ENCODE peak calls at places on chromosomes 6 and 20, in six cellular contexts. One of them, this sample, is unnamed.

GRCh38 chr6:43203718-43204095 is 21.7 kb downstream of the CUL9 start:
- DNase-seq in tibial artery: no peak
- DNase-seq in GM23338: no peak
- DNase-seq in endothelial cell: no peak
- DNase-seq in kidney epithelial cell: no peak
- DNase-seq in CD4-positive, alpha-beta T cell: no peak
- DNase-seq in this sample: no peak

GRCh38 chr6:133501675-133502275 is 260.6 kb downstream of the EYA4 start:
- DNase-seq in tibial artery: no peak
- DNase-seq in GM23338: no peak
- DNase-seq in endothelial cell: no peak
- DNase-seq in kidney epithelial cell: no peak
- DNase-seq in CD4-positive, alpha-beta T cell: no peak
- DNase-seq in this sample: no peak

GRCh38 chr6:158143700-158144099 is 24.4 kb downstream of the SERAC1 start:
- DNase-seq in tibial artery: no peak
- DNase-seq in GM23338: peak; percentile 76
- DNase-seq in endothelial cell: peak; percentile 18
- DNase-seq in kidney epithelial cell: no peak
- DNase-seq in CD4-positive, alpha-beta T cell: no peak
- DNase-seq in this sample: no peak

GRCh38 chr6:142943746-142944125 is 1.2 kb downstream of the HIVEP2 start:
- DNase-seq in tibial artery: peak; percentile 21
- DNase-seq in GM23338: peak; percentile 23
- DNase-seq in endothelial cell: peak; percentile 10
- DNase-seq in kidney epithelial cell: no peak
- DNase-seq in CD4-positive, alpha-beta T cell: peak; percentile 14
- DNase-seq in this sample: peak; percentile 48

GRCh38 chr6:49636368-49637332 is at the start of gene RHAG:
- DNase-seq in tibial artery: no peak
- DNase-seq in GM23338: no peak
- DNase-seq in endothelial cell: no peak
- DNase-seq in kidney epithelial cell: no peak
- DNase-seq in CD4-positive, alpha-beta T cell: no peak
- DNase-seq in this sample: no peak

GRCh38 chr6:128403618-128404444 is 116.6 kb downstream of the PTPRK start:
- DNase-seq in tibial artery: no peak
- DNase-seq in GM23338: no peak
- DNase-seq in endothelial cell: no peak
- DNase-seq in kidney epithelial cell: no peak
- DNase-seq in CD4-positive, alpha-beta T cell: no peak
- DNase-seq in this sample: no peak

GRCh38 chr6:30814137-30815084 is 69.9 kb upstream of the DDR1 start:
- DNase-seq in tibial artery: peak; percentile 57
- DNase-seq in GM23338: no peak
- DNase-seq in endothelial cell: no peak
- DNase-seq in kidney epithelial cell: peak; percentile 71
- DNase-seq in CD4-positive, alpha-beta T cell: peak; percentile 52
- DNase-seq in this sample: no peak

GRCh38 chr6:134060491-134061106 is 8.2 kb upstream of the SLC2A12 start:
- DNase-seq in tibial artery: no peak
- DNase-seq in GM23338: peak; percentile 79
- DNase-seq in endothelial cell: no peak
- DNase-seq in kidney epithelial cell: peak; percentile 64
- DNase-seq in CD4-positive, alpha-beta T cell: no peak
- DNase-seq in this sample: no peak

GRCh38 chr20:45783656-45784294 is 7.9 kb downstream of the WFDC3 start:
- DNase-seq in tibial artery: no peak
- DNase-seq in GM23338: no peak
- DNase-seq in endothelial cell: no peak
- DNase-seq in kidney epithelial cell: no peak
- DNase-seq in CD4-positive, alpha-beta T cell: no peak
- DNase-seq in this sample: no peak

GRCh38 chr20:62571667-62572344 is 70.5 kb upstream of the SLCO4A1 start:
- DNase-seq in tibial artery: no peak
- DNase-seq in GM23338: peak; percentile 61
- DNase-seq in endothelial cell: no peak
- DNase-seq in kidney epithelial cell: no peak
- DNase-seq in CD4-positive, alpha-beta T cell: no peak
- DNase-seq in this sample: no peak

GRCh38 chr20:327946-328563 is 2.7 kb downstream of the SOX12 start:
- DNase-seq in tibial artery: no peak
- DNase-seq in GM23338: no peak
- DNase-seq in endothelial cell: no peak
- DNase-seq in kidney epithelial cell: no peak
- DNase-seq in CD4-positive, alpha-beta T cell: no peak
- DNase-seq in this sample: no peak

GRCh38 chr6:158222066-158222465 is 53.9 kb downstream of the GTF2H5 start:
- DNase-seq in tibial artery: no peak
- DNase-seq in GM23338: no peak
- DNase-seq in endothelial cell: no peak
- DNase-seq in kidney epithelial cell: no peak
- DNase-seq in CD4-positive, alpha-beta T cell: no peak
- DNase-seq in this sample: no peak

GRCh38 chr6:157381631-157382621 is 936 bp downstream of the ZDHHC14 start:
- DNase-seq in tibial artery: peak; percentile 73
- DNase-seq in GM23338: peak; percentile 55
- DNase-seq in endothelial cell: peak; percentile 58
- DNase-seq in kidney epithelial cell: no peak
- DNase-seq in CD4-positive, alpha-beta T cell: no peak
- DNase-seq in this sample: peak; percentile 56

GRCh38 chr6:82030761-82031160 is 216.8 kb downstream of the IBTK start:
- DNase-seq in tibial artery: no peak
- DNase-seq in GM23338: no peak
- DNase-seq in endothelial cell: no peak
- DNase-seq in kidney epithelial cell: no peak
- DNase-seq in CD4-positive, alpha-beta T cell: no peak
- DNase-seq in this sample: no peak

GRCh38 chr6:70377372-70377771 is 35.9 kb upstream of the FAM135A start:
- DNase-seq in tibial artery: no peak
- DNase-seq in GM23338: no peak
- DNase-seq in endothelial cell: no peak
- DNase-seq in kidney epithelial cell: no peak
- DNase-seq in CD4-positive, alpha-beta T cell: no peak
- DNase-seq in this sample: no peak

GRCh38 chr6:36626636-36627035 is 32.5 kb downstream of the SRSF3 start:
- DNase-seq in tibial artery: peak; percentile 9
- DNase-seq in GM23338: no peak
- DNase-seq in endothelial cell: no peak
- DNase-seq in kidney epithelial cell: no peak
- DNase-seq in CD4-positive, alpha-beta T cell: no peak
- DNase-seq in this sample: no peak

GRCh38 chr20:37777556-37777955 is 83.7 kb downstream of the CTNNBL1 start:
- DNase-seq in tibial artery: no peak
- DNase-seq in GM23338: no peak
- DNase-seq in endothelial cell: no peak
- DNase-seq in kidney epithelial cell: no peak
- DNase-seq in CD4-positive, alpha-beta T cell: no peak
- DNase-seq in this sample: no peak

GRCh38 chr20:37777012-37777411 is 83.2 kb downstream of the CTNNBL1 start:
- DNase-seq in tibial artery: no peak
- DNase-seq in GM23338: no peak
- DNase-seq in endothelial cell: no peak
- DNase-seq in kidney epithelial cell: no peak
- DNase-seq in CD4-positive, alpha-beta T cell: no peak
- DNase-seq in this sample: no peak

GRCh38 chr20:37786043-37786442 is 92.2 kb downstream of the CTNNBL1 start:
- DNase-seq in tibial artery: no peak
- DNase-seq in GM23338: peak; percentile 21
- DNase-seq in endothelial cell: no peak
- DNase-seq in kidney epithelial cell: no peak
- DNase-seq in CD4-positive, alpha-beta T cell: no peak
- DNase-seq in this sample: no peak

GRCh38 chr20:37776049-37776448 is 82.2 kb downstream of the CTNNBL1 start:
- DNase-seq in tibial artery: no peak
- DNase-seq in GM23338: no peak
- DNase-seq in endothelial cell: no peak
- DNase-seq in kidney epithelial cell: no peak
- DNase-seq in CD4-positive, alpha-beta T cell: no peak
- DNase-seq in this sample: no peak

DNA sequence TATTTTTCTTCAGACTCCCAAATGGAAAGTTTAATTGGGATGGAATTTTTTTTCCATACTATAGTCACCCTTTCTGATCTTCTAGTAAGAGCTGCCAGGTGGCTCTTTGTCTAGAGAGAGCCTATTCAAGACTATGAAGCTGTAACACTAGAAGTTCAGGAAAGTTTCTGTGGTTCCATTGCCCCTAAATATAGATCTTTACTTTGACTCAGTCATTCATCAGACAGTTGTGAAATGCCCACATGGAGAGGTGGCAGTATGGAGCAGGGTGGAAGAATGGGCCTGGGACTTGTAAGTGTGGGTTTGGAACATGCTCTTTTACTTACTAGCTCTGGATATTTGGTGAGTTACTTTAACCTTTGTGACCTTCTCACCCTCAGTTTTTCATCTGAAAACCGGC is 87.8 kb downstream of the CTNNBL1 start:
- DNase-seq in tibial artery: no peak
- DNase-seq in GM23338: peak; percentile 4
- DNase-seq in endothelial cell: no peak
- DNase-seq in kidney epithelial cell: no peak
- DNase-seq in CD4-positive, alpha-beta T cell: no peak
- DNase-seq in this sample: no peak
- TF ChIP-seq CTCF in tibial artery: no peak
- TF ChIP-seq CTCF in GM23338: no peak
- TF ChIP-seq CTCF in endothelial cell: no peak
- TF ChIP-seq CTCF in kidney epithelial cell: no peak
- TF ChIP-seq CTCF in CD4-positive, alpha-beta T cell: no peak
- TF ChIP-seq CTCF in this sample: no peak

DNA sequence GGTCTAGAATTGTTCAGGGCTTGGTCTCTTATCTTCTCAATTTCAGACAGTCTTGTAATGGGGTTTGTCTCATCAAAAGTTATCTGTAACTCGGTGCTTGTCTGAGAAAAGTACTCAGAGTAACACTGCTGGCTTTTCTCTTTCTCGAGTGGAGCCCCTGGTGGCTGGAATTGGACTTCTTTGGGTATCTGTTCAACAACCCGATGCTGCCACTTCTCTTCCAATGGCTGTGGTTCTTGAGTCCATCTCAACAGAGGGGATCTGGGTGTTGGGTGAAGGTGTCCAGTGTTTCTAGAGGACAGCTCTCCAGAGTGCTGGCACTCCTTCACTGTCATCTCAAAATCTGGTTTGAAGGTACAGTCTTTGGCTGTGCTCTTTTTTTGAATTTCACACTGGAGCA is 24.6 kb downstream of the DST start:
- DNase-seq in tibial artery: no peak
- DNase-seq in GM23338: peak; percentile 66
- DNase-seq in endothelial cell: no peak
- DNase-seq in kidney epithelial cell: no peak
- DNase-seq in CD4-positive, alpha-beta T cell: no peak
- DNase-seq in this sample: no peak
- TF ChIP-seq CTCF in tibial artery: no peak
- TF ChIP-seq CTCF in GM23338: peak; percentile 55
- TF ChIP-seq CTCF in endothelial cell: peak; percentile 30
- TF ChIP-seq CTCF in kidney epithelial cell: peak; percentile 21
- TF ChIP-seq CTCF in CD4-positive, alpha-beta T cell: no peak
- TF ChIP-seq CTCF in this sample: no peak

DNA sequence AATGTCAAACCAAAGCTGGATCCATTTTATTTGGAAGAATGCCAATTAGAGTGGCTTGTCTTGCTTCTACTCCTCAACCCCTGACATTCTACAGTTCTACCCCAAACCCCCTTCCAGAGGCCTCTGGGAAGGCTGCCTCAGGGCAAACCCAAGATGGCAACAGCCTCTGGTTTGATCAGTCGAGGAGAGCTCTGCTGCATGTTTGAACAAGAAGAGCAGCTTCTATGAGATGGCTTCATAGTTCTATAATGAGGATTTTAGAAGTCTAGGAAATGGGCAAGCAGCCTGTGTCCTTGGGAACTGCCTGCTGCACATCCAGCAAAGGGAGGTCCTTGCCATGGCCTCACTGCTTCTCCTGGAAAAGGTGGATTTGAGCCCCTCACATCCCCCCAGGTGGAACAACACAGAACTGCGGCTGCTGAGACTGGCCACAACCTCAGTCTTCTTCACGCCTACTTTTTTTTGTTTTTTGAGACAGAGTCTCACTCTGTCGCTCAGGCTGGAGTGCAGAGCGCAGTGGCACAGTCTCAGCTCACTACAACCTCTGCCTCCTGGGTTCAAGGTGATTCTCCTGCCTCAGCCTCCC is 37.9 kb downstream of the ZC3H12D start:
- DNase-seq in tibial artery: no peak
- DNase-seq in GM23338: peak; percentile 52
- DNase-seq in endothelial cell: no peak
- DNase-seq in kidney epithelial cell: no peak
- DNase-seq in CD4-positive, alpha-beta T cell: no peak
- DNase-seq in this sample: no peak
- TF ChIP-seq CTCF in tibial artery: no peak
- TF ChIP-seq CTCF in GM23338: peak; percentile 20
- TF ChIP-seq CTCF in endothelial cell: no peak
- TF ChIP-seq CTCF in kidney epithelial cell: no peak
- TF ChIP-seq CTCF in CD4-positive, alpha-beta T cell: no peak
- TF ChIP-seq CTCF in this sample: no peak

GRCh38 chr20:25310921-25311728 is 63.2 kb downstream of the PYGB start:
- DNase-seq in tibial artery: peak; percentile 22
- DNase-seq in GM23338: no peak
- DNase-seq in endothelial cell: no peak
- DNase-seq in kidney epithelial cell: no peak
- DNase-seq in CD4-positive, alpha-beta T cell: no peak
- DNase-seq in this sample: no peak

GRCh38 chr20:25309395-25310267 is 61.7 kb downstream of the PYGB start:
- DNase-seq in tibial artery: peak; percentile 56
- DNase-seq in GM23338: no peak
- DNase-seq in endothelial cell: no peak
- DNase-seq in kidney epithelial cell: peak; percentile 75
- DNase-seq in CD4-positive, alpha-beta T cell: no peak
- DNase-seq in this sample: no peak

GRCh38 chr20:25308083-25308491 is 60.2 kb downstream of the PYGB start:
- DNase-seq in tibial artery: no peak
- DNase-seq in GM23338: no peak
- DNase-seq in endothelial cell: no peak
- DNase-seq in kidney epithelial cell: no peak
- DNase-seq in CD4-positive, alpha-beta T cell: no peak
- DNase-seq in this sample: no peak

GRCh38 chr20:25308671-25309394 is 60.9 kb downstream of the PYGB start:
- DNase-seq in tibial artery: no peak
- DNase-seq in GM23338: no peak
- DNase-seq in endothelial cell: no peak
- DNase-seq in kidney epithelial cell: no peak
- DNase-seq in CD4-positive, alpha-beta T cell: no peak
- DNase-seq in this sample: no peak

DNA sequence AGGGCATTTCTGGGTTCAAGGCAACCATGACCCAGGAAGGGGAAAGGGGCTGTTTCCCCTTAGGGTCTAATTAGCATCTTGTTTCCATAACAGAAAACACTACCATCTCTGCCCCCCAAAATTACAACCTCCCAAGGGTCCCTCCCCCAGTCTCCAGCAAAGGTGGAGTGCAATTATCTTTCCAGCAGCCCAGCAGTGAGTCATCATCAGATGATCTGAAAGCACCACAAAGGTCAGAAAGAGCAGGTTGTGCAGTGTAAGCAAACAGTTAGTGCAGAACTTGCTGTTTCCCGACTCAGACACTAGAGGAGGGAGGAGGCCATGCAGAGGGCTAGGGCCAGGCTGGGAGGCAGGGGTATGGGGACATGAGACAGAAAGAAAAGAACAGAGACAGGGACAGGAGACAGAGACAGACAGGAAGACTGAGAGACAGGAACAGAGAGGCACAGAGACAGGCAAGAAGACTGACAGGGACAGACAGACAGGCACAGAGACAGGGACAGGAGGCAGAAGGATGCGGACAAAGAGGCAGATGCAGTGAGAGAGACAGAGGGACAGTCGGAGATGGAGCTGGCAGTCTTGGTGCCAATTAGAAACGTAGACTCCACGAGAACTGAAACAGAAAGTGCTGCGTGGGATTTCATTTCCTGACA is 62.5 kb downstream of the PYGB start:
- DNase-seq in tibial artery: peak; percentile 69
- DNase-seq in GM23338: peak; percentile 38
- DNase-seq in endothelial cell: no peak
- DNase-seq in kidney epithelial cell: peak; percentile 94
- DNase-seq in CD4-positive, alpha-beta T cell: no peak
- DNase-seq in this sample: no peak
- TF ChIP-seq CTCF in tibial artery: peak; percentile 49
- TF ChIP-seq CTCF in GM23338: peak; percentile 24
- TF ChIP-seq CTCF in endothelial cell: no peak
- TF ChIP-seq CTCF in kidney epithelial cell: peak; percentile 93
- TF ChIP-seq CTCF in CD4-positive, alpha-beta T cell: no peak
- TF ChIP-seq CTCF in this sample: peak; percentile 30

This sample was measured in natural killer cell.